ENCODE peak calls at places on chromosomes 6 and 20, in eight cellular contexts. R is H1, Y is HCT116, K is GM23338, C is stomach, L is upper lobe of left lung, A is GM12878, J is prostate gland. V is an unnamed sample.
A peak's percentile ranks its signal among the peaks of the same experiment; 100 is the strongest.

GRCh38 chr6:79993012-79993910 is 11.2 kb upstream of the TTK start:
- DNase-seq in R (peak; percentile 54), Y (no peak), K (peak; percentile 62), C (no peak), L (no peak), A (no peak), J (no peak), V (no peak)

GRCh38 chr6:13715444-13715883 is 3.8 kb upstream of the RANBP9 start:
- DNase-seq in R (no peak), Y (no peak), K (no peak), C (no peak), L (no peak), A (peak; percentile 37), J (no peak), V (no peak)

GRCh38 chr20:59014680-59015389 is 4.4 kb upstream of the TUBB1 start:
- DNase-seq in R (peak; percentile 36), Y (no peak), K (no peak), C (no peak), L (peak; percentile 19), A (no peak), J (no peak), V (no peak)

GRCh38 chr6:54260025-54260424 is 48.2 kb upstream of the TINAG start:
- DNase-seq in R (no peak), Y (no peak), K (no peak), C (no peak), L (no peak), A (no peak), J (no peak), V (no peak)

GRCh38 chr6:134849920-134850447 is 99.9 kb downstream of the ALDH8A1 start:
- DNase-seq in R (no peak), Y (no peak), K (no peak), C (no peak), L (no peak), A (no peak), J (no peak), V (no peak)

GRCh38 chr20:48171626-48172025 is 386.3 kb upstream of the SULF2 start:
- DNase-seq in R (no peak), Y (no peak), K (no peak), C (no peak), L (no peak), A (no peak), J (no peak), V (no peak)

GRCh38 chr6:30640481-30640880 is 6.5 kb upstream of the C6orf136 start:
- DNase-seq in R (no peak), Y (no peak), K (no peak), C (no peak), L (peak; percentile 27), A (no peak), J (no peak), V (no peak)

GRCh38 chr20:46872315-46873211 is 22.1 kb upstream of the EYA2 start:
- DNase-seq in R (no peak), Y (peak; percentile 13), K (peak; percentile 45), C (no peak), L (no peak), A (no peak), J (no peak), V (no peak)

GRCh38 chr6:144805049-144805448 is 519.9 kb downstream of the UTRN start:
- DNase-seq in R (no peak), Y (no peak), K (no peak), C (no peak), L (no peak), A (no peak), J (no peak), V (no peak)

GRCh38 chr6:89611666-89612065 is 26.9 kb downstream of the LYRM2 start:
- DNase-seq in R (no peak), Y (no peak), K (no peak), C (no peak), L (no peak), A (no peak), J (no peak), V (no peak)

DNA sequence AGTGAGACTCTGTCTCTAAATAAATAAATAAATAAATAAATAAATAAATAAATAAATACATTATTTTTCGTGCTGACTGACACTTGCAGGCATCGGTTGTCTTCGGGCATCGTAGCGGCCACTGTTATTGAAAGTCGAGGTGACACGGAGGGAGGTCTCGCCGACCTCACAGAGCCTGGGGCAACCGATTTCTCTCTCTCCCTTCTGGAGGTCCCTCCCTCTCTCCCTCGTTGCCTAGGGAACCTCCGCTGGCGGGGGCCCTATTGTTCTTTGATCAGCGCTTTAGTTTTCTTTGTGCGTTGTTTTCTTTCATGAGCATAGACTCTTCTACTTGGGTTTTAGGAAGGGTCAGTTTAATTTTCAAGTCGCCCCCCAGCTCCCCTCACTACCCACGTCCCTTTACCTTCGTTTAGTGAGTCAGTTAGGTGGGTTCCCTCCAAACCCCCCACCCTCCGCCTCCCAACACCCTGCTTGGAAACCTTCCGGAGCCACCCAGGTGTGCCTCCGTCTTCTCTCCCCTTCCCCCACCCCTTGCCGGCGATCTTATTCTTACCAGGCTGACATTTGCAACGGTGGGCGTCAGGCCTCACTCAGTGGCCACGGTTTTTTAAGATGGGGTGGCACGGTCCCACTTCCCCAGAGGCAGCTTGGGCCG is 345.3 kb upstream of the DEFB115 start:
- DNase-seq in R (peak; percentile 71), Y (no peak), K (peak; percentile 79), C (no peak), L (no peak), A (no peak), J (no peak), V (no peak)
- H3K4me3 ChIP-seq in R (no peak overlapping the region), Y (no peak overlapping the region), K (peak overlapping the region; percentile 54), C (no peak overlapping the region), L (no peak overlapping the region), A (no peak overlapping the region), J (no peak overlapping the region), V (no peak overlapping the region)

DNA sequence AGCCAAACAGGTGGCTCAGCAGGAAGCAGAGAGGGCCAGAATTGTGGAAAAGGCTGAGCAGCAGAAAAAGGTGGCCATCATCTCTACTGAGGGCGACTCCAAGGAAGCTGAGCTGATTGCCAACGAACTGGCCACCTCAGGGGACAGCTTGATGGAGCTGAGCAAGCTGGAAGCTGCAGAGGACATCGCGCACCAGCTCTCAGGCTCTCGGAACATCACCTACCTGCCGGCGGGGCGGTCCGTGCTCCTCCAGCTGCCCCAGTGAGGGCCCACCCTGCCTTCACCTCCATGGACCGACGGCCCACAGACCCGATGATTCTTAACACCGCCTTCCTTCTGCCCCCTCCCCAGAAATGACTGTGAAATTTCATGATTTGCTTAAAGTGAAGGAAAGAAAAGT is 17.8 kb upstream of the RAET1L start:
- DNase-seq in R (no peak), Y (no peak), K (no peak), C (no peak), L (no peak), A (no peak), J (no peak), V (no peak)
- TF ChIP-seq POLR2AphosphoS5 in R (no peak), Y (no peak), K (no peak), C (no peak), L (no peak), A (no peak), J (no peak), V (no peak)

DNA sequence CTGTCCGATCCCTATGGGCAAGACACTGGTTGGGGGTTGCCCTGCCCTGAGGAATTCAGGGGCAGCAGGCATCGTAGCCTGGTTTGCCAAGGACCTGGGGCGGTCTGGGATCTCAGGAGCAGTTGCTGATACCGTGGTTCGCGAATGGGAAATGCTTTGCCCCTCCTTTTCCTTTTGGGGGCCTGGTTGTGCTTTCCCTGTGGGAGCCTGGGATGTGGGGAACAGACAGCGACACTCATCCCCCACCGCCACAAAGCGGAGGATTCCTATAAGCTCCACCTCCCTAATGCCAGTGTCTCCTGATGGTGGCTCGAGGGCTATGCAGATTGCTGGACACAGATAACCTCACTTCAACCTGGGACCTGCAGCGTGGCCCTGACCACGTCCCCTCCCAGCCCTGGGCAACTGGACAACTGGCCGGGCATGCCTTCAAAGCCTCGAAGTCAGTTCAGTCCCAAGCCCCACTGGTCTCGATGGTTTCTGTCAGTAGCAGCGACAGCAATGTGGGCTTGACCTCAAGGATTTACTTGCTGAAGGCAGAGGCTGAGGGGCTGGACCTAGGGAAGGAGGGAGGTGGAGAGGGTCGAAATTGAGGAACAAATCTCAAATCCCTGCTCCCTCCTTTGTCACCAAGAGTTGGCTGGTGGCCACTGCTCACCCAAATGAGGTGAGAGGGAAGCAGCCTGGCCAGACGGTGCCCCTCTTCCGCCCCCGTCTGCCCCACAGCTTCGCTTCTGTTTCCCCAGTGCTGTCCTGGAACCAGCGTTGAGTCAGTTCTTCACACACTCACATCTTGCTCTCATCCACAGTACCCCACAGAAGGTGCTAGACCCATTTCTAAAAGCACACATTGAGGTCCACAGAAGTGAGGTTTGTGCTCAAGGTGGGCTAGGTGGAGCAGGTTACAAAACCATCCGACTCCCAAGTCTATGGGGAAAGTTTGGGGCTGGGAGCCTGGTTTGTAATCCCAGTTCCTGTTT is 3.5 kb downstream of the CEBPB start:
- DNase-seq in R (no peak), Y (no peak), K (peak; percentile 35), C (no peak), L (no peak), A (no peak), J (no peak), V (no peak)
- H3K4me3 ChIP-seq in R (no peak overlapping the region), Y (no peak overlapping the region), K (peak overlapping the region; percentile 90), C (peak overlapping the region; percentile 97), L (peak overlapping the region; percentile 94), A (no peak overlapping the region), J (peak overlapping the region; percentile 92), V (peak overlapping the region; percentile 88)

GRCh38 chr6:106180208-106180607 is 94.1 kb downstream of the PRDM1 start:
- DNase-seq in R (no peak), Y (no peak), K (no peak), C (no peak), L (no peak), A (no peak), J (no peak), V (no peak)

GRCh38 chr6:106183430-106183829 is 97.3 kb downstream of the PRDM1 start:
- DNase-seq in R (no peak), Y (no peak), K (no peak), C (no peak), L (no peak), A (no peak), J (no peak), V (no peak)

GRCh38 chr6:106184629-106185028 is 98.5 kb downstream of the PRDM1 start:
- DNase-seq in R (no peak), Y (no peak), K (no peak), C (no peak), L (no peak), A (no peak), J (no peak), V (no peak)

GRCh38 chr6:106182455-106182854 is 96.3 kb downstream of the PRDM1 start:
- DNase-seq in R (no peak), Y (no peak), K (no peak), C (no peak), L (no peak), A (peak; percentile 92), J (no peak), V (no peak)

DNA sequence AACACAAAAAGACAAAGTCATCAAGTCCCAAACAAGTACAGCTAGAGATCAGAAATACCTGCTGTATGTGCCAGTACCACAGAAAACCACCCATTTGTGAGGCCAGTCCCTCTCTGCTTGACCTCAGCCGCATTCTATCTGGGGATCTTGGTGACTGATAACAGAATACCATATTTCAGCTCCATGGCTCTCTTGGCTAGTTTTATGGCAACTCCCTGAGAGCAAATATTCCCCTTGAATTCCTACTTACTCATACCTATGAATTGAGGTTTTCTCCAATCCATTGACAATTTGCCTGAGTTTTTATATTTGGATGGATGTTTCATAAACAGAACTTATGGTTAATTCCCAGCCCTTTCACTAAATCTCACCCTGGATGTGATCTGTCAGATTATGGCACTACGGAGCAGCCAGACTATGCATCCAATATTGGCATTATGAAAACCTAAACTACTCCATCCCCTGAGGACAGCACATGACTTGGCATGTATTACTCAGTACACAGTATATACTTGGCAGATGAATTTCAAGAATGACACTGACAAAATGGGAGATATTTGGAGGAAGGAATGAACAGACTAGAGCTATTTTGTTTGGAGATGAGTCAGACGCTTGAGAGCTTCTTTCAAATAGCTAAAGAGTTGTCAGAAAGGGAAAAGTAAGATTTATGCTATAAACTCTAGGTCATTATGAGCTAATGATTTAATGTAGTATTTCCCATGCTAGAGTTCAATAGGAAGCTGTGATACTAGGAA is 95.7 kb downstream of the PRDM1 start:
- DNase-seq in R (no peak), Y (no peak), K (no peak), C (no peak), L (no peak), A (peak; percentile 40), J (no peak), V (no peak)
- TF ChIP-seq POLR2AphosphoS5 in R (no peak), Y (no peak), K (no peak), C (no peak), L (no peak), A (peak; percentile 9), J (no peak), V (no peak)

V was measured in vagina.